ENCODE peak calls at places on chromosomes 13 and 19, in eight cellular contexts. R is dorsolateral prefrontal cortex; I is astrocyte of the hippocampus; C is HFFc6; X is T-helper 1 cell; K is left cardiac atrium; A is stimulated activated CD8-positive, alpha-beta memory T cell treated with anti-CD3 and anti-CD28 coated beads, Interleukin-4, amount 100 ng/mL, for 24 hours; Q is mammary epithelial cell. L is an unnamed sample.

GRCh38 chr13:21583496-21583895 is 20.5 kb downstream of the MICU2 start:
- DNase-seq in C (peak), I (peak), K (no peak), X (no peak), A (no peak), R (no peak), Q (no peak), L (peak)

GRCh38 chr13:60754211-60754610 is 357.2 kb downstream of the TDRD3 start:
- DNase-seq in C (no peak), K (no peak), A (no peak), I (no peak), X (no peak), R (no peak), Q (no peak), L (no peak)

GRCh38 chr13:37753776-37754175 is 115.8 kb downstream of the TRPC4 start:
- DNase-seq in R (no peak), A (no peak), I (no peak), Q (no peak), K (no peak), X (no peak), C (no peak), L (peak)

GRCh38 chr19:41551212-41551610 is 24.8 kb upstream of the CEACAM21 start:
- DNase-seq in I (no peak), A (no peak), C (no peak), X (no peak), Q (no peak), K (no peak), R (no peak), L (no peak)

GRCh38 chr19:38183227-38183914 is 40.7 kb downstream of the DPF1 start:
- DNase-seq in R (peak), Q (no peak), I (peak), K (peak), C (no peak), X (no peak), A (no peak), L (no peak)

GRCh38 chr19:17576758-17577532 is 21.5 kb downstream of the COLGALT1 start:
- DNase-seq in X (no peak), K (no peak), I (no peak), R (no peak), Q (peak), A (no peak), C (no peak), L (peak)

GRCh38 chr13:107678075-107678689 is 537.2 kb downstream of the LIG4 start:
- DNase-seq in I (no peak), Q (no peak), X (no peak), K (no peak), R (no peak), C (no peak), A (no peak), L (no peak)

GRCh38 chr19:11381535-11382369 is 2.4 kb downstream of the EPOR start:
- DNase-seq in K (peak), C (peak), I (peak), A (peak), X (peak), Q (peak), R (peak), L (peak)

GRCh38 chr19:1057185-1057857 is 9.6 kb upstream of the ARHGAP45 start:
- DNase-seq in C (peak), X (no peak), R (no peak), Q (peak), A (no peak), I (peak), K (peak), L (peak)

GRCh38 chr13:109100705-109101104 is 471.3 kb downstream of the MYO16 start:
- DNase-seq in A (no peak), K (no peak), X (no peak), R (no peak), C (no peak), Q (peak), I (peak), L (peak)

GRCh38 chr13:75666646-75667351 is 30.7 kb downstream of the LMO7 start:
- DNase-seq in C (peak), R (no peak), X (no peak), Q (peak), A (no peak), I (peak), K (no peak), L (no peak)

GRCh38 chr19:2902590-2903218 is 2.0 kb downstream of the ZNF57 start:
- DNase-seq in Q (no peak), X (no peak), C (no peak), A (no peak), K (no peak), R (no peak), I (no peak), L (no peak)

GRCh38 chr19:10699650-10700335 is 1.4 kb upstream of the QTRT1 start:
- DNase-seq in Q (peak), R (peak), I (peak), K (no peak), C (peak), X (peak), A (peak), L (peak)

GRCh38 chr13:99380921-99381645 is 73.9 kb upstream of the GPR183 start:
- DNase-seq in I (no peak), Q (no peak), A (peak), X (no peak), K (no peak), C (no peak), R (no peak), L (no peak)

GRCh38 chr13:79918620-79919019 is 422.3 kb downstream of the SPRY2 start:
- DNase-seq in C (no peak), A (no peak), Q (no peak), K (no peak), R (no peak), X (no peak), I (no peak), L (no peak)

GRCh38 chr19:17246681-17247425 is 1.1 kb upstream of the NR2F6 start:
- DNase-seq in K (peak), I (no peak), C (no peak), X (no peak), A (no peak), Q (peak), R (no peak), L (no peak)

GRCh38 chr13:114061047-114061446 is 71.4 kb downstream of the RASA3 start:
- DNase-seq in R (no peak), A (no peak), I (no peak), K (no peak), Q (no peak), C (no peak), X (no peak), L (no peak)

GRCh38 chr19:39935262-39935661 is 828 bp upstream of the FCGBP start:
- DNase-seq in A (no peak), K (no peak), X (no peak), R (no peak), Q (no peak), C (no peak), I (no peak), L (no peak)

GRCh38 chr19:35509861-35510625 is 3.4 kb downstream of the DMKN start:
- DNase-seq in R (peak), Q (peak), C (no peak), K (peak), I (peak), X (peak), A (peak), L (peak)

GRCh38 chr19:35266904-35267817 is 1.6 kb upstream of the USF2 start:
- DNase-seq in A (peak), X (no peak), Q (no peak), C (no peak), K (peak), R (peak), I (peak), L (no peak)

GRCh38 chr13:113731192-113732175 is 27.5 kb upstream of the TMEM255B start:
- DNase-seq in X (no peak), I (no peak), K (no peak), Q (no peak), C (no peak), R (no peak), A (no peak), L (no peak)

GRCh38 chr19:50718255-50719118 is 1.1 kb downstream of the SHANK1 start:
- DNase-seq in K (no peak), I (peak), C (no peak), X (no peak), A (no peak), R (peak), Q (no peak), L (no peak)

L was measured in A172.